ENCODE peak calls at places on chromosomes 16 and 17, in eight cellular contexts. M is stimulated activated CD8-positive, alpha-beta memory T cell treated with anti-CD3 and anti-CD28 coated beads, Interleukin-7, amount 100 ng/mL, for 1 hour; F is RWPE1; R is astrocyte of the cerebellum; L is cardiac fibroblast; D is CD8-positive, alpha-beta memory T cell; U is AG20443; Q is cardiac muscle cell. S is an unnamed sample.

GRCh38 chr17:1907818-1908698 is 78.3 kb downstream of the RPA1 start:
- DNase-seq in M (no peak), F (no peak), R (peak), L (peak), D (no peak), U (peak), Q (peak), S (peak)

GRCh38 chr16:89510526-89510925 is 2.3 kb downstream of the SPG7 start:
- DNase-seq in M (no peak), F (no peak), R (no peak), L (no peak), D (no peak), U (no peak), Q (no peak), S (no peak)

GRCh38 chr17:64991726-64992125 is 64.8 kb downstream of the GNA13 start:
- DNase-seq in M (no peak), F (no peak), R (no peak), L (no peak), D (no peak), U (no peak), Q (no peak), S (no peak)

GRCh38 chr17:77974396-77974795 is 15.9 kb downstream of the TNRC6C start:
- DNase-seq in M (no peak), F (no peak), R (no peak), L (no peak), D (no peak), U (no peak), Q (no peak), S (no peak)

GRCh38 chr17:33234930-33235685 is 58.0 kb downstream of the ASIC2 start:
- DNase-seq in M (no peak), F (peak), R (peak), L (peak), D (no peak), U (peak), Q (peak), S (peak)

GRCh38 chr16:50302472-50303005 is 36.2 kb downstream of the ADCY7 start:
- DNase-seq in M (no peak), F (no peak), R (no peak), L (no peak), D (no peak), U (no peak), Q (no peak), S (no peak)

GRCh38 chr17:66620528-66620927 is 214.4 kb upstream of the CACNG5 start:
- DNase-seq in M (no peak), F (no peak), R (no peak), L (no peak), D (no peak), U (no peak), Q (no peak), S (no peak)

GRCh38 chr16:21302898-21303528 is 24.9 kb upstream of the CRYM start:
- DNase-seq in M (no peak), F (peak), R (no peak), L (peak), D (no peak), U (peak), Q (peak), S (no peak)

GRCh38 chr17:76145231-76146052 is 4.4 kb upstream of the FOXJ1 start:
- DNase-seq in M (no peak), F (no peak), R (no peak), L (no peak), D (peak), U (no peak), Q (no peak), S (no peak)

GRCh38 chr16:88977028-88977844 is at the start of gene CBFA2T3:
- DNase-seq in M (no peak), F (no peak), R (no peak), L (no peak), D (no peak), U (no peak), Q (peak), S (no peak)

GRCh38 chr16:8863594-8864424 is 5.0 kb downstream of the CARHSP1 start:
- DNase-seq in M (no peak), F (no peak), R (no peak), L (no peak), D (no peak), U (peak), Q (no peak), S (peak)

GRCh38 chr16:48501516-48502377 is 108.2 kb downstream of the N4BP1 start:
- DNase-seq in M (no peak), F (no peak), R (no peak), L (peak), D (no peak), U (no peak), Q (peak), S (no peak)

GRCh38 chr16:27318399-27319256 is 4.9 kb downstream of the IL4R start:
- DNase-seq in M (no peak), F (peak), R (no peak), L (peak), D (peak), U (no peak), Q (peak), S (no peak)

GRCh38 chr16:15975172-15975571 is 25.8 kb downstream of the ABCC1 start:
- DNase-seq in M (no peak), F (no peak), R (no peak), L (no peak), D (no peak), U (no peak), Q (peak), S (no peak)

GRCh38 chr16:48535831-48536599 is 74.0 kb downstream of the N4BP1 start:
- DNase-seq in M (no peak), F (peak), R (no peak), L (peak), D (no peak), U (peak), Q (peak), S (no peak)

GRCh38 chr17:47983492-47984223 is 12.7 kb downstream of the CDK5RAP3 start:
- DNase-seq in M (no peak), F (no peak), R (no peak), L (no peak), D (no peak), U (peak), Q (no peak), S (no peak)

GRCh38 chr16:68309798-68310197 is 948 bp downstream of the SLC7A6OS start:
- DNase-seq in M (no peak), F (no peak), R (no peak), L (no peak), D (no peak), U (no peak), Q (no peak), S (no peak)

GRCh38 chr16:27639588-27640276 is 89.8 kb downstream of the KATNIP start:
- DNase-seq in M (no peak), F (peak), R (peak), L (peak), D (no peak), U (peak), Q (peak), S (peak)

GRCh38 chr16:794853-795466 is 5.6 kb downstream of the GNG13 start:
- DNase-seq in M (no peak), F (no peak), R (no peak), L (no peak), D (no peak), U (no peak), Q (no peak), S (no peak)

GRCh38 chr16:28491080-28491969 is 549 bp downstream of the CLN3 start:
- DNase-seq in M (no peak), F (peak), R (no peak), L (peak), D (no peak), U (peak), Q (peak), S (no peak)

GRCh38 chr17:50883850-50884291 is 17.7 kb upstream of the TOB1 start:
- DNase-seq in M (no peak), F (no peak), R (no peak), L (no peak), D (no peak), U (no peak), Q (peak), S (no peak)

GRCh38 chr17:51189162-51189561 is 23.0 kb downstream of the NME2 start:
- DNase-seq in M (no peak), F (no peak), R (no peak), L (no peak), D (no peak), U (no peak), Q (no peak), S (no peak)

GRCh38 chr16:46976550-46976949 is 3.1 kb upstream of the DNAJA2 start:
- DNase-seq in M (no peak), F (no peak), R (no peak), L (no peak), D (no peak), U (no peak), Q (no peak), S (no peak)

GRCh38 chr16:3243882-3244281 is 8.9 kb upstream of the ZNF200 start:
- DNase-seq in M (no peak), F (peak), R (no peak), L (no peak), D (no peak), U (no peak), Q (no peak), S (no peak)

GRCh38 chr16:3158498-3159314 is 23.9 kb downstream of the ZNF213 start:
- DNase-seq in M (peak), F (peak), R (peak), L (peak), D (peak), U (peak), Q (peak), S (no peak)

GRCh38 chr17:15284537-15284936 is 19.4 kb upstream of the PMP22 start:
- DNase-seq in M (no peak), F (no peak), R (no peak), L (no peak), D (no peak), U (no peak), Q (no peak), S (no peak)

GRCh38 chr16:28935924-28936783 is 4.4 kb downstream of the CD19 start:
- DNase-seq in M (peak), F (peak), R (no peak), L (peak), D (peak), U (peak), Q (peak), S (peak)

GRCh38 chr16:46686815-46687473 is 2.0 kb downstream of the VPS35 start:
- DNase-seq in M (no peak), F (no peak), R (no peak), L (no peak), D (no peak), U (no peak), Q (no peak), S (no peak)

GRCh38 chr16:68732068-68732680 is 4.9 kb upstream of the CDH1 start:
- DNase-seq in M (no peak), F (peak), R (no peak), L (no peak), D (no peak), U (no peak), Q (peak), S (no peak)

GRCh38 chr17:74798239-74798707 is 22.1 kb upstream of the NAT9 start:
- DNase-seq in M (no peak), F (no peak), R (no peak), L (no peak), D (no peak), U (peak), Q (no peak), S (no peak)

GRCh38 chr16:79994413-79994812 is 393.9 kb upstream of the MAF start:
- DNase-seq in M (no peak), F (no peak), R (no peak), L (no peak), D (no peak), U (no peak), Q (no peak), S (peak)

GRCh38 chr16:57131351-57131970 is 39.1 kb downstream of the CPNE2 start:
- DNase-seq in M (no peak), F (no peak), R (no peak), L (no peak), D (no peak), U (no peak), Q (no peak), S (peak)

GRCh38 chr16:46648656-46649055 is 27.5 kb upstream of the SHCBP1 start:
- DNase-seq in M (no peak), F (no peak), R (no peak), L (no peak), D (no peak), U (no peak), Q (no peak), S (no peak)

GRCh38 chr16:81645303-81645702 is 133.8 kb upstream of the PLCG2 start:
- DNase-seq in M (no peak), F (peak), R (peak), L (peak), D (no peak), U (peak), Q (peak), S (peak)

GRCh38 chr16:87713469-87714229 is 52.1 kb downstream of the KLHDC4 start:
- DNase-seq in M (peak), F (no peak), R (no peak), L (no peak), D (peak), U (no peak), Q (no peak), S (no peak)

GRCh38 chr17:44110823-44111633 is 12.4 kb downstream of the HDAC5 start:
- DNase-seq in M (peak), F (peak), R (peak), L (peak), D (peak), U (peak), Q (peak), S (peak)

GRCh38 chr16:76194621-76195015 is 82.6 kb upstream of the CNTNAP4 start:
- DNase-seq in M (no peak), F (peak), R (peak), L (no peak), D (no peak), U (no peak), Q (peak), S (no peak)